ENCODE peak calls at places on chromosomes 5 and 9, in eight cellular contexts. X, V, Q, D, F, S, I and P are unnamed samples.
A peak's percentile ranks its signal among the peaks of the same experiment; 100 is the strongest.

GRCh38 chr5:159519365-159519764 is 189.1 kb upstream of the IL12B start:
- DNase-seq in I (no peak), S (no peak), X (no peak), D (peak; percentile 43), F (no peak), V (no peak), Q (peak; percentile 47), P (no peak)

GRCh38 chr9:120385606-120386389 is 194.2 kb downstream of the CDK5RAP2 start:
- DNase-seq in X (no peak), D (no peak), I (no peak), S (no peak), Q (no peak), F (no peak), V (no peak), P (no peak)

GRCh38 chr5:43017438-43017820 is 22.7 kb downstream of the ANXA2R start:
- DNase-seq in F (no peak), I (peak; percentile 43), D (peak; percentile 76), X (peak; percentile 58), V (peak; percentile 63), S (no peak), Q (peak; percentile 48), P (no peak)

GRCh38 chr9:75036793-75037192 is 8.7 kb upstream of the CARNMT1 start:
- DNase-seq in I (no peak), V (no peak), F (no peak), S (no peak), X (no peak), D (no peak), Q (no peak), P (no peak)

GRCh38 chr9:104748359-104749031 is 1.0 kb downstream of the NIPSNAP3A start:
- DNase-seq in S (no peak), D (no peak), F (peak; percentile 22), X (peak; percentile 46), V (peak; percentile 42), Q (peak; percentile 60), I (no peak), P (no peak)

GRCh38 chr5:126656397-126657007 is 55.8 kb downstream of the PHAX start:
- DNase-seq in I (no peak), S (no peak), Q (peak; percentile 71), F (peak; percentile 46), V (peak; percentile 70), X (peak; percentile 11), D (no peak), P (peak; percentile 33)

GRCh38 chr5:107074991-107075390 is 595.7 kb downstream of the EFNA5 start:
- DNase-seq in F (no peak), D (no peak), X (no peak), Q (no peak), S (no peak), I (no peak), V (no peak), P (no peak)

GRCh38 chr5:131947445-131947844 is 2.0 kb upstream of the MEIKIN start:
- DNase-seq in I (no peak), Q (no peak), S (no peak), F (no peak), D (no peak), X (no peak), V (no peak), P (no peak)

GRCh38 chr5:101393795-101394450 is 490.8 kb upstream of the ST8SIA4 start:
- DNase-seq in V (peak; percentile 53), S (no peak), Q (peak; percentile 54), X (no peak), D (no peak), F (no peak), I (no peak), P (no peak)

GRCh38 chr9:4299006-4299795 is 667 bp downstream of the GLIS3 start:
- DNase-seq in I (peak; percentile 51), F (peak; percentile 29), S (no peak), X (peak; percentile 42), Q (peak; percentile 77), D (peak; percentile 83), V (peak; percentile 64), P (no peak)

GRCh38 chr5:160602744-160603143 is 181.1 kb downstream of the PTTG1 start:
- DNase-seq in D (no peak), I (no peak), X (no peak), S (no peak), Q (no peak), V (no peak), F (no peak), P (no peak)

GRCh38 chr9:35798658-35799366 is 7.4 kb downstream of the NPR2 start:
- DNase-seq in D (no peak), I (no peak), Q (peak; percentile 87), S (no peak), F (peak; percentile 43), V (no peak), X (no peak), P (no peak)

GRCh38 chr9:102113191-102113590 is 374.7 kb upstream of the GRIN3A start:
- DNase-seq in V (no peak), S (no peak), Q (no peak), I (no peak), F (no peak), X (no peak), D (no peak), P (no peak)

GRCh38 chr5:136329791-136330190 is 35.6 kb downstream of the TRPC7 start:
- DNase-seq in I (no peak), Q (no peak), V (no peak), X (no peak), F (no peak), D (no peak), S (no peak), P (no peak)

GRCh38 chr9:127742435-127743088 is 7.5 kb upstream of the TOR2A start:
- DNase-seq in Q (peak; percentile 78), I (no peak), D (no peak), X (no peak), V (peak; percentile 48), S (no peak), F (no peak), P (no peak)

GRCh38 chr5:66864240-66864884 is 268.2 kb downstream of the MAST4 start:
- DNase-seq in Q (peak; percentile 78), S (no peak), F (peak; percentile 33), I (no peak), X (no peak), D (no peak), V (peak; percentile 76), P (peak; percentile 31)

DNA sequence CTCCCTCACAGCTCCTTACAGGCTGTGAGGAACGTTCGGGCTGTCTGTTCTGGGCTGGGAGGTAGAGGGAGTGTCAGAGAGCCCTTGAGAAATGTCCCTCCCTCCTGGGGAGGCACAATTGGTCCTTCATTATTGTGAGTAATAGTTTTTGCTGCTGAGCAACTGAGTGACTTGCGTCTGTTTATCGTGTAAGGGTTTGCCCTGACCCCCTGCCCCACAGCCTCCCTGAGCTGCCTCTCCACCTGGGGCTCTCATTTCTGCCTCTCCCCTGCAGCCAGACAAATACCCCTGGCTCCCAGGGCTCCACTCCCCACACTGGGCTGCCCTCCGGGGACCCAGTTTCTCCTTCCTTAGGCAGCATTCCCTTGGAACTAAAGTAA is 175.0 kb upstream of the MVB12B start:
- DNase-seq in X (no peak), F (no peak), I (no peak), D (peak; percentile 41), V (no peak), S (no peak), Q (peak; percentile 27), P (no peak)
- H3K4me1 ChIP-seq in X (peaks cover 20% of the 10 kb centered on the region), F (no peaks in the 10 kb centered on the region), I (no peaks in the 10 kb centered on the region), D (no peaks in the 10 kb centered on the region), V (no peaks in the 10 kb centered on the region), S (no peaks in the 10 kb centered on the region), Q (no peaks in the 10 kb centered on the region), P (no peaks in the 10 kb centered on the region)

DNA sequence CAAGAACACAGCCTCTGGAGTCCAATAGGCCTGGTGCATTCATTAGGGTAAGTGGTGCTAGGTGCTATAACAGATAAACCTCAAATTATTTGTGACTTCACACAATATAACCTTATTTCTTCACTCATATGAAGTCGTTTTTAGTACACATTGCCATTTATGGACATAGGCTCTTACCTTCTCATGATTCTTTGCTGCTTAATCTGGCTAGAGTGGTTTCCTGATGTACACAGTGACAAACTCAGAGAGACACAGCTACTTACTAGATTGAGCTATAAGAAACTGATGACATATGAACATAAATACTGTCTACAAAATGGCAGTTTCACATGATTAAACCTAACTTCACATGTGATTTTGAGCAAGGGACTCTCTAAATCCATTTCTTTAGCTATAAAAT is 14.2 kb upstream of the SUB1 start:
- DNase-seq in S (no peak), D (no peak), F (peak; percentile 51), I (no peak), V (no peak), X (no peak), Q (no peak), P (no peak)
- H3K27ac ChIP-seq in S (no peak overlapping the region), D (no peak overlapping the region), F (peak overlapping the region; percentile 96), I (no peak overlapping the region), V (no peak overlapping the region), X (no peak overlapping the region), Q (no peak overlapping the region), P (peak overlapping the region; percentile 15)

GRCh38 chr9:123342247-123342646 is 13.8 kb upstream of the CRB2 start:
- DNase-seq in Q (no peak), F (no peak), S (no peak), I (no peak), D (no peak), X (no peak), V (no peak), P (no peak)

GRCh38 chr9:123337971-123338370 is 18.0 kb upstream of the CRB2 start:
- DNase-seq in X (no peak), I (no peak), S (no peak), Q (no peak), F (no peak), V (no peak), D (no peak), P (no peak)

GRCh38 chr9:123336959-123337358 is 19.0 kb upstream of the CRB2 start:
- DNase-seq in S (no peak), X (no peak), V (no peak), Q (no peak), I (no peak), D (no peak), F (no peak), P (no peak)

GRCh38 chr9:123338710-123339665 is 17.0 kb upstream of the CRB2 start:
- DNase-seq in V (no peak), I (no peak), F (peak; percentile 93), S (peak; percentile 14), D (no peak), X (no peak), Q (no peak), P (peak; percentile 29)

DNA sequence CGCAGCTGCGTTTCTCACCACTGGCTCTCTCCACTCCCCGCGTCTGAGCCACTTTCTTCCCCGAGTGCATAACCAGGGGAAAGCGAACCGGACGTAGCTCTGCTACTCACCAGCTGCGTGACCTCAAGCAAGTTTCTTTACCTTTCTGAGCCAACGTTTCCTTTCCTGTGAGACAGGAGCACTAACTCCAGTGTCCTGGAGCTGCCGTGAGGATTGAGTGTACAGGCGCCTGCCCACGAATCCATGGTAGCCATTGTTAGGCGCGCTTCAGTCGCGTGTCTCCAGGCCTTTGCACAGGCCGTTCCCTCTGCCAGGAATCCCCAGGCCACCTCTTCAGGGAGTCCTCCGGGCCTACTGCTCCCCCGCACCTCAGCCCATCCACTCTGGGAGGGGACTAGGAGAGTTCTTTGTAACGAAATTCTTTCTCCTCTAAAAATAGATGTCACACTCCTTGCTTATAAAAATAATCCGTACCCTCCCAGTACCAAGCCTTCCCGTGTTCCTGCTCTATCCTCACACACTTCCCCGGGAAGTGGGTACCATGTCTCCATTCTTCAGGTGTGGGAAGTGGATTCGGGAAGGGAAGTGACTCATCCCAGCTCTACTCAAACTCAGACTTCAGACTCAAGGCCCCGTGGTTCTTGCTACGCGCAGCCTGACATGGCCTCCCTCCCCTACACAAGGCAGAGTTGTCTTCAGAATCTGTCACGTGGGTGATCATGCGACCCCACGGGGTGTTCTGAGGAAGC is 16.2 kb upstream of the CRB2 start:
- DNase-seq in X (no peak), D (no peak), V (no peak), Q (no peak), F (peak; percentile 88), S (peak; percentile 9), I (no peak), P (peak; percentile 40)
- H3K4me3 ChIP-seq in X (no peak overlapping the region), D (no peak overlapping the region), V (no peak overlapping the region), Q (no peak overlapping the region), F (peak overlapping the region; percentile 61), S (peak overlapping the region; percentile 67), I (peak overlapping the region; percentile 12), P (peak overlapping the region; percentile 74)

GRCh38 chr9:124266139-124266825 is 8.5 kb downstream of the NEK6 start:
- DNase-seq in S (no peak), X (no peak), V (no peak), F (no peak), I (no peak), D (no peak), Q (peak; percentile 61), P (no peak)
- H3K4me1 ChIP-seq in S (no peaks in the 10 kb centered on the region), X (peaks cover 55% of the 10 kb centered on the region), V (peaks cover 21% of the 10 kb centered on the region), F (no peaks in the 10 kb centered on the region), I (peaks cover 24% of the 10 kb centered on the region), D (peaks cover 46% of the 10 kb centered on the region), Q (peaks cover 76% of the 10 kb centered on the region), P (no peaks in the 10 kb centered on the region)